ENCODE peak calls at places on chromosomes 3 and 15, in five cellular contexts. O is left cardiac atrium, Y is H7, M is globus pallidus, C is HFFc6. P is an unnamed sample.

GRCh38 chr3:7915356-7915755 is 586.3 kb upstream of the LMCD1 start:
- DNase-seq in O (no peak), Y (no peak), M (no peak), C (no peak), P (peak)

GRCh38 chr3:186411994-186412393 is 50.0 kb upstream of the DGKG start:
- DNase-seq in O (no peak), Y (no peak), M (no peak), C (no peak), P (no peak)

GRCh38 chr3:59131016-59131771 is 81.4 kb upstream of the CFAP20DC start:
- DNase-seq in O (no peak), Y (no peak), M (no peak), C (no peak), P (no peak)

GRCh38 chr3:39935261-39935660 is 125.9 kb downstream of the MYRIP start:
- DNase-seq in O (no peak), Y (no peak), M (no peak), C (no peak), P (peak)

GRCh38 chr3:196602673-196603072 is 34.2 kb downstream of the FBXO45 start:
- DNase-seq in O (no peak), Y (no peak), M (no peak), C (no peak), P (no peak)

GRCh38 chr15:96337991-96338771 is 7.7 kb downstream of the NR2F2 start:
- DNase-seq in O (no peak), Y (peak), M (no peak), C (no peak), P (no peak)

GRCh38 chr15:34243226-34243625 is 18.4 kb downstream of the EMC4 start:
- DNase-seq in O (no peak), Y (no peak), M (no peak), C (no peak), P (no peak)

GRCh38 chr15:74619916-74620635 is 4.4 kb downstream of the CLK3 start:
- DNase-seq in O (no peak), Y (peak), M (no peak), C (no peak), P (no peak)

GRCh38 chr15:64245405-64245804 is 82.6 kb upstream of the PPIB start:
- DNase-seq in O (no peak), Y (no peak), M (no peak), C (no peak), P (no peak)

GRCh38 chr15:94670436-94671034 is 439.2 kb downstream of the MCTP2 start:
- DNase-seq in O (no peak), Y (peak), M (peak), C (peak), P (peak)

GRCh38 chr3:18740631-18741583 is 315.8 kb upstream of the SATB1 start:
- DNase-seq in O (no peak), Y (no peak), M (no peak), C (no peak), P (no peak)

GRCh38 chr15:33742807-33743206 is 225.5 kb upstream of the CHRM5 start:
- DNase-seq in O (no peak), Y (no peak), M (no peak), C (peak), P (no peak)

GRCh38 chr3:104198136-104198535 is 1168.6 kb upstream of the ALCAM start:
- DNase-seq in O (no peak), Y (no peak), M (no peak), C (no peak), P (no peak)

GRCh38 chr15:44584162-44584749 is 47.3 kb downstream of the EIF3J start:
- DNase-seq in O (peak), Y (peak), M (no peak), C (peak), P (peak)

GRCh38 chr15:42018306-42019224 is 2.3 kb downstream of the PLA2G4E start:
- DNase-seq in O (peak), Y (no peak), M (no peak), C (no peak), P (no peak)

P was measured in mesendoderm.